ENCODE peak calls at places on chromosomes 16 and 17, in eight cellular contexts. One of them, this sample, is unnamed.
A peak's percentile ranks its signal among the peaks of the same experiment; 100 is the strongest.

GRCh38 chr17:40303706-40304450 is 5.1 kb upstream of the RARA start:
- DNase-seq in astrocyte of the cerebellum: peak; percentile 66
- DNase-seq in Peyer's patch: no peak
- DNase-seq in mesothelial cell of epicardium: no peak
- DNase-seq in mucosa of descending colon: no peak
- DNase-seq in BJ: peak; percentile 51
- DNase-seq in SK-N-SH: peak; percentile 56
- DNase-seq in HFF-Myc: no peak
- DNase-seq in this sample: no peak

GRCh38 chr17:16439867-16440351 is 24.5 kb downstream of the TRPV2 start:
- DNase-seq in mucosa of descending colon: no peak
- DNase-seq in BJ: no peak
- DNase-seq in Peyer's patch: no peak
- DNase-seq in astrocyte of the cerebellum: no peak
- DNase-seq in mesothelial cell of epicardium: no peak
- DNase-seq in SK-N-SH: no peak
- DNase-seq in HFF-Myc: no peak
- DNase-seq in this sample: no peak

GRCh38 chr17:64004903-64005733 is 7.0 kb downstream of the PRR29 start:
- DNase-seq in mucosa of descending colon: no peak
- DNase-seq in astrocyte of the cerebellum: no peak
- DNase-seq in BJ: no peak
- DNase-seq in HFF-Myc: no peak
- DNase-seq in mesothelial cell of epicardium: peak; percentile 31
- DNase-seq in SK-N-SH: peak; percentile 19
- DNase-seq in Peyer's patch: no peak
- DNase-seq in this sample: no peak

GRCh38 chr17:78824240-78824639 is 16.4 kb downstream of the USP36 start:
- DNase-seq in BJ: no peak
- DNase-seq in HFF-Myc: no peak
- DNase-seq in mucosa of descending colon: no peak
- DNase-seq in SK-N-SH: no peak
- DNase-seq in astrocyte of the cerebellum: no peak
- DNase-seq in Peyer's patch: no peak
- DNase-seq in mesothelial cell of epicardium: no peak
- DNase-seq in this sample: no peak

GRCh38 chr17:35709874-35710273 is 21.6 kb upstream of the RASL10B start:
- DNase-seq in mesothelial cell of epicardium: no peak
- DNase-seq in astrocyte of the cerebellum: no peak
- DNase-seq in BJ: peak; percentile 3
- DNase-seq in HFF-Myc: no peak
- DNase-seq in SK-N-SH: no peak
- DNase-seq in mucosa of descending colon: no peak
- DNase-seq in Peyer's patch: no peak
- DNase-seq in this sample: no peak

GRCh38 chr16:66717112-66717675 is 20.7 kb upstream of the CMTM4 start:
- DNase-seq in mesothelial cell of epicardium: peak; percentile 39
- DNase-seq in mucosa of descending colon: no peak
- DNase-seq in astrocyte of the cerebellum: peak; percentile 22
- DNase-seq in BJ: no peak
- DNase-seq in HFF-Myc: peak; percentile 77
- DNase-seq in SK-N-SH: peak; percentile 69
- DNase-seq in Peyer's patch: no peak
- DNase-seq in this sample: no peak

GRCh38 chr17:44956076-44956475 is 8.5 kb upstream of the KIF18B start:
- DNase-seq in SK-N-SH: no peak
- DNase-seq in HFF-Myc: no peak
- DNase-seq in Peyer's patch: no peak
- DNase-seq in astrocyte of the cerebellum: no peak
- DNase-seq in mucosa of descending colon: no peak
- DNase-seq in BJ: no peak
- DNase-seq in mesothelial cell of epicardium: no peak
- DNase-seq in this sample: no peak

GRCh38 chr17:47941998-47942490 is 673 bp downstream of the PNPO start:
- DNase-seq in mucosa of descending colon: no peak
- DNase-seq in Peyer's patch: no peak
- DNase-seq in BJ: no peak
- DNase-seq in astrocyte of the cerebellum: no peak
- DNase-seq in mesothelial cell of epicardium: no peak
- DNase-seq in SK-N-SH: peak; percentile 48
- DNase-seq in HFF-Myc: no peak
- DNase-seq in this sample: no peak

GRCh38 chr17:72397687-72398086 is 276.9 kb downstream of the SOX9 start:
- DNase-seq in mesothelial cell of epicardium: no peak
- DNase-seq in mucosa of descending colon: no peak
- DNase-seq in Peyer's patch: no peak
- DNase-seq in astrocyte of the cerebellum: no peak
- DNase-seq in HFF-Myc: no peak
- DNase-seq in SK-N-SH: no peak
- DNase-seq in BJ: no peak
- DNase-seq in this sample: no peak

GRCh38 chr16:83840060-83840617 is 32.4 kb downstream of the HSBP1 start:
- DNase-seq in SK-N-SH: no peak
- DNase-seq in astrocyte of the cerebellum: no peak
- DNase-seq in HFF-Myc: no peak
- DNase-seq in Peyer's patch: no peak
- DNase-seq in BJ: no peak
- DNase-seq in mucosa of descending colon: no peak
- DNase-seq in mesothelial cell of epicardium: no peak
- DNase-seq in this sample: no peak

GRCh38 chr16:24976971-24977672 is 38.0 kb downstream of the ARHGAP17 start:
- DNase-seq in mucosa of descending colon: no peak
- DNase-seq in astrocyte of the cerebellum: no peak
- DNase-seq in HFF-Myc: no peak
- DNase-seq in SK-N-SH: no peak
- DNase-seq in Peyer's patch: no peak
- DNase-seq in mesothelial cell of epicardium: no peak
- DNase-seq in BJ: no peak
- DNase-seq in this sample: no peak

DNA sequence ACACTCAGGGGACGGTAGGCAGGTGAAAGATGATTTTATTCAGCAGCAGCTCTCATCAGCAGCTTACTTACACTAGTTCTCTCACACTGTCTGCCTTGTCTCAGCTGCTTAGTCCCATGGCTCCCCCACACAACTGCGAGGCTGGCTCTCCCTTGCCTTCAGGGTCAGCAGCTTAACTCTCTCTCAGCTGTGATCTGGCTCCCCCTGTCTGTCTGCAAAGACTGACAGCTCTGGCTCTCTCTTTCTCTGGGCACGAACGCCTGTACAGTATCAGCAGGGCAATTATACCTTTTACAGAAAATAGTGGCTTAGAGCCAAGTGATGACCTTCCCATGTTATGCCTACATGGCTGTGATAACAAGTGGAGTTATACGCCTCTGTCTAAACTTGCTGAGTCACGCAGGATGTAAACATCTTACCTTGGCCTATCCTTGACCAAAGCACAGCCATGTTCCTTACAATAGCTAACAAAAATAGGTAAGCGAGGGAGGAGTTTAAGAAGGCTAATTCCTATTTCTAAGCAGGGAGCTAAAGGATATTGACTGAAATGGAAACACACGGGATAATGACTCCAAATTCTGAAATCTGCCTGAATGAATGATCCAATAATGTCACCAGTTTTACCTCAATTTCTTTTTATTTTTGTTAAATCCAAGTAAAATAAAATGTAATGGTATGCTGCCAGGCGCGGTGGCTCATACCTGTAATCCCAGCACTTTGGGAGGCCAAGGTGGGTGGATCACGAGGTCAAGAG is 1.1 kb upstream of the NDUFAB1 start:
- DNase-seq in mesothelial cell of epicardium: no peak
- DNase-seq in mucosa of descending colon: no peak
- DNase-seq in SK-N-SH: peak; percentile 42
- DNase-seq in HFF-Myc: no peak
- DNase-seq in astrocyte of the cerebellum: no peak
- DNase-seq in Peyer's patch: peak; percentile 43
- DNase-seq in BJ: no peak
- DNase-seq in this sample: no peak
- TF ChIP-seq CTCF in mesothelial cell of epicardium: no peak
- TF ChIP-seq CTCF in mucosa of descending colon: no peak
- TF ChIP-seq CTCF in SK-N-SH: no peak
- TF ChIP-seq CTCF in HFF-Myc: peak; percentile 23
- TF ChIP-seq CTCF in astrocyte of the cerebellum: no peak
- TF ChIP-seq CTCF in Peyer's patch: peak; percentile 6
- TF ChIP-seq CTCF in BJ: no peak
- TF ChIP-seq CTCF in this sample: peak; percentile 37

DNA sequence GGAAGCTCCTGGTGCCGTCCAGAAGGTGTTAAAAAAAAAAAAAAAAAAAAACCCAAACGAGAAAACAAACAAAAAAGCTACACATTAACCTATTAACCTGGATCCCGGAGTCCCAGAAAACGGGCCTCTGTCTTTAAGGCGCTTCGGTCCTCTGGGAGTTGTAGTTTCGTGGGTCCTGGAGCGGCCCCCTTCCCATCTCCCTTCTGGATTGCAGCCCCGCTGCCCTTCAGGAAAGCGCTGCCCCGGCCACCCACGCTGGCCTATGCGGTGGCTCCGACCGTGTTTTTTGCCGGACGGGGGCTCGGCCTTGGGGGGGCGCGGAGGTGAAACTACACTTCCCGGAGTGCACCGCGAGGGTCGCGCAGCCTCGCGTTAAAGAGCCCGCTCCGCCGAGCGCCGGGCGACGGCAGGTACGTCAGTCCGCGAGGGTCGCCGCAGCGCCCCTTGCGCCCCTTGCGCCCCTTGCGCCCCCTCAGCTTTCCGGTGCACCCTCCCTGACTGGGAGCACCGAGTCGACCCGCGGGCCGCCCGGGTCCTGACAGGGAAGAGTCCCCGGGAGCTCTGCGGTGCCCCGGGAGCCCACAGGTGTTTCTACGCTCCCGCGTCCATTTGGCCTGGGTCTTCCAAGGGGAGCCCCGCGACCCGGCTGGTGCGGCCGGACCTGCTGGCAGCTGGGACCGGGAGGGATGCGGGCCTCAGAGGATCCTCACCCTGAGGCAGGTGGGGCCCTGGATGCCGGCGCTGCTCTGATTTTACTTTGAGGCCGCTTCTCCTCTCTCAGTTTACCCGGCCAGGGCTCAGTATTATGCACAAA is at the start of gene FCSK:
- DNase-seq in mucosa of descending colon: peak; percentile 82
- DNase-seq in astrocyte of the cerebellum: no peak
- DNase-seq in mesothelial cell of epicardium: peak; percentile 76
- DNase-seq in SK-N-SH: peak; percentile 91
- DNase-seq in Peyer's patch: peak; percentile 54
- DNase-seq in BJ: no peak
- DNase-seq in HFF-Myc: no peak
- DNase-seq in this sample: no peak
- TF ChIP-seq CTCF in mucosa of descending colon: no peak
- TF ChIP-seq CTCF in astrocyte of the cerebellum: no peak
- TF ChIP-seq CTCF in mesothelial cell of epicardium: peak; percentile 38
- TF ChIP-seq CTCF in SK-N-SH: no peak
- TF ChIP-seq CTCF in Peyer's patch: no peak
- TF ChIP-seq CTCF in BJ: no peak
- TF ChIP-seq CTCF in HFF-Myc: no peak
- TF ChIP-seq CTCF in this sample: no peak

DNA sequence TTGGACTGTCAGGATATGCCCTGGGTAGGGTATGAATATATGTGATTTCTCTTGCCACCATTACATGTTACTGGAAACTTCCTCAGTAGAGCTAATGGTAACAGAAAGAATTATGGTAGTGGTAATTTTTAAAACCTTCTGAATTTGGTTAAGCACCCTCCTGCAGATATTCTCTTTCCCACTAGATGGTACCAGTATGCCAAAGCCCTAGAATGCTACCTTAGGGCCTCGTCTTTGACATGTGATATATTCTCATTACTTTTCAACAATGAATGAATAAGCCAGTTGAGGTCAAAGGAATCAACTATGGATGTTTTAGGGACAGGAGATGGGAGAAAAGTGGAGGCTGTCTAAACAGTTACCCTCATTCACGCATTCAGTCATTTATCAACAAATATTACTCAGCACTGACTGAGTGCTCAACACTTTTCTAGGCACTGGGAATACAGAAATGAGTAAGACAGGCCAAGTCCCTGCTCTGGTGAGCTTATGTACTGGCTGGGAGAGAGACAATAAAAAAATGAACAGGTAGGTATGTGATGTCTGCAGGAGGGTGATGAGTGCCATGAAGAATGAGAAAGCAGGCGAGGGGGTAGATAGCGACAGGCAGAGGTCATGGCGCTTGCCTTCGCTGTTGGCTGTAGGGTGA is 14.7 kb downstream of the CDH13 start:
- DNase-seq in SK-N-SH: no peak
- DNase-seq in BJ: no peak
- DNase-seq in Peyer's patch: no peak
- DNase-seq in mucosa of descending colon: no peak
- DNase-seq in HFF-Myc: no peak
- DNase-seq in astrocyte of the cerebellum: no peak
- DNase-seq in mesothelial cell of epicardium: no peak
- DNase-seq in this sample: no peak
- TF ChIP-seq CTCF in SK-N-SH: peak; percentile 61
- TF ChIP-seq CTCF in BJ: peak; percentile 53
- TF ChIP-seq CTCF in Peyer's patch: no peak
- TF ChIP-seq CTCF in mucosa of descending colon: no peak
- TF ChIP-seq CTCF in HFF-Myc: peak; percentile 22
- TF ChIP-seq CTCF in astrocyte of the cerebellum: peak; percentile 47
- TF ChIP-seq CTCF in mesothelial cell of epicardium: no peak
- TF ChIP-seq CTCF in this sample: peak; percentile 54

DNA sequence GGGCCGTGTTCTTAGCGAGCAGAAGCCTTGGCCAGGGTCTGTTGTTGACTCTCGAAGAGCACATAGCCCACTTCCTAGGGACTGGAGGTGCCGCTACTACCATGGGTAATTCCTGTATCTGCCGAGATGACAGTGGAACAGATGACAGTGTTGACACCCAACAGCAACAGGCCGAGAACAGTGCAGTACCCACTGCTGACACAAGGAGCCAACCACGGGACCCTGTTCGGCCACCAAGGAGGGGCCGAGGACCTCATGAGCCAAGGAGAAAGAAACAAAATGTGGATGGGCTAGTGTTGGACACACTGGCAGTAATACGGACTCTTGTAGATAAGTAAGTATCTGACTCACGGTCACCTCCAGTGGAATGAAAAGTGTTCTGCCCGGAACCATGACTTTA is 18.5 kb downstream of the RSPRY1 start:
- DNase-seq in astrocyte of the cerebellum: no peak
- DNase-seq in Peyer's patch: no peak
- DNase-seq in mesothelial cell of epicardium: no peak
- DNase-seq in BJ: no peak
- DNase-seq in mucosa of descending colon: no peak
- DNase-seq in SK-N-SH: peak; percentile 25
- DNase-seq in HFF-Myc: no peak
- DNase-seq in this sample: no peak
- TF ChIP-seq CTCF in astrocyte of the cerebellum: no peak
- TF ChIP-seq CTCF in Peyer's patch: no peak
- TF ChIP-seq CTCF in mesothelial cell of epicardium: no peak
- TF ChIP-seq CTCF in BJ: no peak
- TF ChIP-seq CTCF in mucosa of descending colon: no peak
- TF ChIP-seq CTCF in SK-N-SH: no peak
- TF ChIP-seq CTCF in HFF-Myc: no peak
- TF ChIP-seq CTCF in this sample: no peak

GRCh38 chr17:67801626-67802175 is 23.6 kb upstream of the BPTF start:
- DNase-seq in BJ: no peak
- DNase-seq in astrocyte of the cerebellum: no peak
- DNase-seq in HFF-Myc: no peak
- DNase-seq in mucosa of descending colon: no peak
- DNase-seq in Peyer's patch: no peak
- DNase-seq in SK-N-SH: no peak
- DNase-seq in mesothelial cell of epicardium: no peak
- DNase-seq in this sample: no peak
- TF ChIP-seq CTCF in BJ: no peak
- TF ChIP-seq CTCF in astrocyte of the cerebellum: peak; percentile 3
- TF ChIP-seq CTCF in HFF-Myc: no peak
- TF ChIP-seq CTCF in mucosa of descending colon: no peak
- TF ChIP-seq CTCF in Peyer's patch: no peak
- TF ChIP-seq CTCF in SK-N-SH: no peak
- TF ChIP-seq CTCF in mesothelial cell of epicardium: no peak
- TF ChIP-seq CTCF in this sample: peak; percentile 22